ENCODE peak calls at places on chromosomes 13 and 19, in four cellular contexts. One of them, this sample, is unnamed.

GRCh38 chr19:5296457-5297271 is 43.9 kb downstream of the PTPRS start:
- DNase-seq in CD8-positive, alpha-beta T cell: no peak
- DNase-seq in fibroblast of pulmonary artery: no peak
- DNase-seq in breast epithelium: no peak
- DNase-seq in this sample: no peak

GRCh38 chr19:45777395-45777961 is 4.8 kb downstream of the DMPK start:
- DNase-seq in CD8-positive, alpha-beta T cell: no peak
- DNase-seq in fibroblast of pulmonary artery: no peak
- DNase-seq in breast epithelium: no peak
- DNase-seq in this sample: no peak

GRCh38 chr19:5900976-5901375 is 2.6 kb downstream of the NDUFA11 start:
- DNase-seq in CD8-positive, alpha-beta T cell: no peak
- DNase-seq in fibroblast of pulmonary artery: no peak
- DNase-seq in breast epithelium: no peak
- DNase-seq in this sample: no peak

GRCh38 chr19:32206065-32206464 is 139.3 kb upstream of the ZNF507 start:
- DNase-seq in CD8-positive, alpha-beta T cell: no peak
- DNase-seq in fibroblast of pulmonary artery: no peak
- DNase-seq in breast epithelium: no peak
- DNase-seq in this sample: no peak

GRCh38 chr19:46850228-46851203 is at the start of gene AP2S1:
- DNase-seq in CD8-positive, alpha-beta T cell: peak; percentile 85
- DNase-seq in fibroblast of pulmonary artery: peak; percentile 100
- DNase-seq in breast epithelium: peak; percentile 98
- DNase-seq in this sample: peak; percentile 95

GRCh38 chr13:89465366-89465765 is 1794.2 kb downstream of the SLITRK5 start:
- DNase-seq in CD8-positive, alpha-beta T cell: no peak
- DNase-seq in fibroblast of pulmonary artery: peak; percentile 7
- DNase-seq in breast epithelium: no peak
- DNase-seq in this sample: no peak

GRCh38 chr19:5022066-5022860 is 53.4 kb downstream of the KDM4B start:
- DNase-seq in CD8-positive, alpha-beta T cell: no peak
- DNase-seq in fibroblast of pulmonary artery: no peak
- DNase-seq in breast epithelium: no peak
- DNase-seq in this sample: no peak

GRCh38 chr13:94515352-94515751 is 35.9 kb upstream of the DCT start:
- DNase-seq in CD8-positive, alpha-beta T cell: no peak
- DNase-seq in fibroblast of pulmonary artery: no peak
- DNase-seq in breast epithelium: no peak
- DNase-seq in this sample: no peak

GRCh38 chr13:62321895-62322294 is 906.2 kb upstream of the PCDH20 start:
- DNase-seq in CD8-positive, alpha-beta T cell: no peak
- DNase-seq in fibroblast of pulmonary artery: no peak
- DNase-seq in breast epithelium: no peak
- DNase-seq in this sample: no peak

GRCh38 chr13:26653310-26653709 is 95.8 kb downstream of the WASF3 start:
- DNase-seq in CD8-positive, alpha-beta T cell: no peak
- DNase-seq in fibroblast of pulmonary artery: peak; percentile 22
- DNase-seq in breast epithelium: no peak
- DNase-seq in this sample: no peak

GRCh38 chr13:48476215-48476614 is 56.7 kb downstream of the RCBTB2 start:
- DNase-seq in CD8-positive, alpha-beta T cell: no peak
- DNase-seq in fibroblast of pulmonary artery: no peak
- DNase-seq in breast epithelium: no peak
- DNase-seq in this sample: no peak

GRCh38 chr19:39186391-39186790 is 10.4 kb upstream of the NCCRP1 start:
- DNase-seq in CD8-positive, alpha-beta T cell: no peak
- DNase-seq in fibroblast of pulmonary artery: no peak
- DNase-seq in breast epithelium: no peak
- DNase-seq in this sample: no peak

GRCh38 chr19:41616785-41617621 is 9.9 kb downstream of the CEACAM4 start:
- DNase-seq in CD8-positive, alpha-beta T cell: no peak
- DNase-seq in fibroblast of pulmonary artery: peak; percentile 35
- DNase-seq in breast epithelium: no peak
- DNase-seq in this sample: no peak

GRCh38 chr13:30334663-30335386 is 27.5 kb upstream of the KATNAL1 start:
- DNase-seq in CD8-positive, alpha-beta T cell: no peak
- DNase-seq in fibroblast of pulmonary artery: peak; percentile 39
- DNase-seq in breast epithelium: no peak
- DNase-seq in this sample: peak; percentile 50

GRCh38 chr19:38849746-38850230 is at the start of gene HNRNPL:
- DNase-seq in CD8-positive, alpha-beta T cell: peak; percentile 98
- DNase-seq in fibroblast of pulmonary artery: no peak
- DNase-seq in breast epithelium: no peak
- DNase-seq in this sample: peak; percentile 96

GRCh38 chr19:42185281-42185680 is 32.2 kb downstream of the DEDD2 start:
- DNase-seq in CD8-positive, alpha-beta T cell: no peak
- DNase-seq in fibroblast of pulmonary artery: peak; percentile 40
- DNase-seq in breast epithelium: no peak
- DNase-seq in this sample: no peak

GRCh38 chr19:41895745-41896580 is 13.0 kb downstream of the ARHGEF1 start:
- DNase-seq in CD8-positive, alpha-beta T cell: no peak
- DNase-seq in fibroblast of pulmonary artery: no peak
- DNase-seq in breast epithelium: no peak
- DNase-seq in this sample: no peak

GRCh38 chr19:29798783-29799182 is 13.0 kb upstream of the CCNE1 start:
- DNase-seq in CD8-positive, alpha-beta T cell: no peak
- DNase-seq in fibroblast of pulmonary artery: peak; percentile 17
- DNase-seq in breast epithelium: no peak
- DNase-seq in this sample: no peak

GRCh38 chr19:6459356-6460098 is at the start of gene SLC25A23:
- DNase-seq in CD8-positive, alpha-beta T cell: no peak
- DNase-seq in fibroblast of pulmonary artery: peak; percentile 75
- DNase-seq in breast epithelium: peak; percentile 38
- DNase-seq in this sample: peak; percentile 94

GRCh38 chr19:37333457-37333856 is 37.4 kb upstream of the ZNF527 start:
- DNase-seq in CD8-positive, alpha-beta T cell: no peak
- DNase-seq in fibroblast of pulmonary artery: peak; percentile 41
- DNase-seq in breast epithelium: no peak
- DNase-seq in this sample: no peak

GRCh38 chr13:44244288-44244687 is 129.3 kb upstream of the SERP2 start:
- DNase-seq in CD8-positive, alpha-beta T cell: no peak
- DNase-seq in fibroblast of pulmonary artery: peak; percentile 30
- DNase-seq in breast epithelium: no peak
- DNase-seq in this sample: no peak

GRCh38 chr13:31755803-31756212 is 16.5 kb downstream of the RXFP2 start:
- DNase-seq in CD8-positive, alpha-beta T cell: no peak
- DNase-seq in fibroblast of pulmonary artery: no peak
- DNase-seq in breast epithelium: no peak
- DNase-seq in this sample: no peak

GRCh38 chr19:374886-375235 is 30.3 kb upstream of the MIER2 start:
- DNase-seq in CD8-positive, alpha-beta T cell: no peak
- DNase-seq in fibroblast of pulmonary artery: no peak
- DNase-seq in breast epithelium: no peak
- DNase-seq in this sample: no peak

GRCh38 chr13:41751734-41752445 is 209.0 kb downstream of the VWA8 start:
- DNase-seq in CD8-positive, alpha-beta T cell: no peak
- DNase-seq in fibroblast of pulmonary artery: no peak
- DNase-seq in breast epithelium: no peak
- DNase-seq in this sample: no peak

GRCh38 chr19:5642204-5642603 is 19.3 kb downstream of the SAFB start:
- DNase-seq in CD8-positive, alpha-beta T cell: no peak
- DNase-seq in fibroblast of pulmonary artery: no peak
- DNase-seq in breast epithelium: no peak
- DNase-seq in this sample: no peak

GRCh38 chr19:426725-427445 is 17.9 kb upstream of the C2CD4C start:
- DNase-seq in CD8-positive, alpha-beta T cell: no peak
- DNase-seq in fibroblast of pulmonary artery: no peak
- DNase-seq in breast epithelium: no peak
- DNase-seq in this sample: no peak

GRCh38 chr19:2115324-2115723 is 18.6 kb downstream of the IZUMO4 start:
- DNase-seq in CD8-positive, alpha-beta T cell: no peak
- DNase-seq in fibroblast of pulmonary artery: no peak
- DNase-seq in breast epithelium: no peak
- DNase-seq in this sample: no peak

GRCh38 chr19:27748551-27749152 is 1464.3 kb downstream of the UQCRFS1 start:
- DNase-seq in CD8-positive, alpha-beta T cell: no peak
- DNase-seq in fibroblast of pulmonary artery: no peak
- DNase-seq in breast epithelium: no peak
- DNase-seq in this sample: no peak

GRCh38 chr19:27744926-27745844 is 1467.8 kb downstream of the UQCRFS1 start:
- DNase-seq in CD8-positive, alpha-beta T cell: no peak
- DNase-seq in fibroblast of pulmonary artery: no peak
- DNase-seq in breast epithelium: no peak
- DNase-seq in this sample: no peak

GRCh38 chr19:27745978-27746542 is 1466.9 kb downstream of the UQCRFS1 start:
- DNase-seq in CD8-positive, alpha-beta T cell: no peak
- DNase-seq in fibroblast of pulmonary artery: no peak
- DNase-seq in breast epithelium: peak; percentile 7
- DNase-seq in this sample: no peak

GRCh38 chr19:27750697-27751391 is 1462.1 kb downstream of the UQCRFS1 start:
- DNase-seq in CD8-positive, alpha-beta T cell: no peak
- DNase-seq in fibroblast of pulmonary artery: no peak
- DNase-seq in breast epithelium: no peak
- DNase-seq in this sample: no peak

DNA sequence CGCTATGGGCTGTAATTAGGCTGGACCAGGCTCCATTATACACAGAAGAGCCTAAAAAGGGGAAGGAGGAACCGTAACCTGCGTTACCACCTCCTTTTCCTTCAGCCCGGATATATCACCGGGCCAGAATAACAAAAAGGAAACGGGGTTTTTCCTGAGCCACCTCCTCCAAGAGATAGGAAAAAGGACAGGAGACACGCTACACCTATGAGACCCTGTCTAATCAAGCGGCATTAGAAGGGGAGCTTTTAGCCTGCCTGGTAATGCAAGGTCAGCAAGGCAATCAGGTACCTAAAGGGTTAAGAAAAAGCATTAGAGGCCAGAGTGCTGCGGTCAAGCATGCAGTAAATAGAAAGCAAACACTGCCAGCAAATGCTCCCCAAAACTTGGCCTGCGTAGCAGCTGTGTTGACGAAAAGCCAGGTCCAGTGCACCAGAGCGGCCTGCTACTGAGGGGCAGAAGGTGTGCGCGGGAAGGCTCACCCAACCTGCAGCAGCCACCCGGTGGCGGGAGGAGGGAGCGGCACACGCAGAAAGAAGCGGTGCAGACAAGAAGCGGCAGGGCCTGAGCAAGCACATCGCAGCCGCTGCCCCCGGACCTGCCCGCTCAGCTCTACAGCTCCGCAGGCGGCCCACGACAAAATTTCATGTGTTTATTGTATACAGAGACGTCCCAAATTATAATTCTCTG is 1466.1 kb downstream of the UQCRFS1 start:
- DNase-seq in CD8-positive, alpha-beta T cell: no peak
- DNase-seq in fibroblast of pulmonary artery: peak; percentile 13
- DNase-seq in breast epithelium: peak; percentile 18
- DNase-seq in this sample: no peak
- TF ChIP-seq CTCF in CD8-positive, alpha-beta T cell: no peak
- TF ChIP-seq CTCF in fibroblast of pulmonary artery: peak; percentile 19
- TF ChIP-seq CTCF in breast epithelium: no peak
- TF ChIP-seq CTCF in this sample: no peak

DNA sequence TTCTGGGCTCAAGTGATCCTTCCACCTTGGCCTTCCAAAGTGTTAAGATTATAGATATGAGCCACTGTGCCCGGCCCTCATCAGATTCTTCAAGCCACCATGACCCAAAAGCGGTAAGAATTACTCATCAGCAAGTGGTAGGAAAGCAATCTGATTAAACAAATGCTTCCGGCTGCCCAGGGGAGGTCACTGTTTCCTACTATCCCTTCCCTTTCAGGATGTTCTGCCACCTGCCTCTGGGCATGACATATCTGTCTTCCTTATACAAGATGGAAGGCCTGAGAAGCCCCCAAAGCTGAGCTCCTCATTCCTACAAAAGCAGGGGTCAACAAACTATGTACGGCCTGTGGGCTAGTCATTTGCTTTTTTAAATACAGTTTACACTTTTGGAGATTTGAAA is 6.9 kb downstream of the ABHD8 start:
- DNase-seq in CD8-positive, alpha-beta T cell: no peak
- DNase-seq in fibroblast of pulmonary artery: no peak
- DNase-seq in breast epithelium: no peak
- DNase-seq in this sample: no peak
- TF ChIP-seq CTCF in CD8-positive, alpha-beta T cell: no peak
- TF ChIP-seq CTCF in fibroblast of pulmonary artery: no peak
- TF ChIP-seq CTCF in breast epithelium: no peak
- TF ChIP-seq CTCF in this sample: no peak

GRCh38 chr13:77339408-77339807 is 12.5 kb upstream of the MYCBP2 start:
- DNase-seq in CD8-positive, alpha-beta T cell: no peak
- DNase-seq in fibroblast of pulmonary artery: no peak
- DNase-seq in breast epithelium: no peak
- DNase-seq in this sample: no peak
- TF ChIP-seq CTCF in CD8-positive, alpha-beta T cell: no peak
- TF ChIP-seq CTCF in fibroblast of pulmonary artery: no peak
- TF ChIP-seq CTCF in breast epithelium: no peak
- TF ChIP-seq CTCF in this sample: no peak

GRCh38 chr13:79043208-79043607 is 362.8 kb downstream of the RBM26 start:
- DNase-seq in CD8-positive, alpha-beta T cell: no peak
- DNase-seq in fibroblast of pulmonary artery: no peak
- DNase-seq in breast epithelium: no peak
- DNase-seq in this sample: no peak
- TF ChIP-seq CTCF in CD8-positive, alpha-beta T cell: no peak
- TF ChIP-seq CTCF in fibroblast of pulmonary artery: no peak
- TF ChIP-seq CTCF in breast epithelium: no peak
- TF ChIP-seq CTCF in this sample: no peak

GRCh38 chr19:58227964-58228583 is 640 bp upstream of the ZNF544 start:
- DNase-seq in CD8-positive, alpha-beta T cell: no peak
- DNase-seq in fibroblast of pulmonary artery: no peak
- DNase-seq in breast epithelium: no peak
- DNase-seq in this sample: peak; percentile 37

GRCh38 chr19:58228584-58229254 is at the start of gene ZNF544:
- DNase-seq in CD8-positive, alpha-beta T cell: no peak
- DNase-seq in fibroblast of pulmonary artery: peak; percentile 74
- DNase-seq in breast epithelium: peak; percentile 41
- DNase-seq in this sample: peak; percentile 89

DNA sequence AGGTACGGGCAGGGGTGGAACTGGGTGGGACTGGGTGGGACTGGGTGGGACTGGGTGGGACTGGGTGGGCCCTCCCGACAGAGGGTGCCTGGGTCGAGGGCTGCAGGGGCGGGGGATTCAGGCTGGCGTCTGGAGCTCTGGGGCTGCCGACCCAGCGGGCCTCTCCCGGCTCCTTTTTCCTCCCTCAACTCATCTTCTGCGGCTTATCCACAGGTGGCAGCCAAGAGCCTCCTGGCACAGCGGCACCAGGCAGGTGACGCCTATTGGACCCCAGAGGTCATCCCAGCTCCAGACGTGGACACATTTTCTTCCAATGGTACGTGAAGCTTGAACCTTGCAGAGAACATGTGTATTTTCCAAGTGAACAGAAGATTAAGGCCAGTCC is 533 bp downstream of the ZNF544 start:
- DNase-seq in CD8-positive, alpha-beta T cell: no peak
- DNase-seq in fibroblast of pulmonary artery: peak; percentile 37
- DNase-seq in breast epithelium: no peak
- DNase-seq in this sample: no peak
- TF ChIP-seq CTCF in CD8-positive, alpha-beta T cell: no peak
- TF ChIP-seq CTCF in fibroblast of pulmonary artery: peak; percentile 40
- TF ChIP-seq CTCF in breast epithelium: no peak
- TF ChIP-seq CTCF in this sample: peak; percentile 3

GRCh38 chr13:27868639-27869435 is 51.0 kb upstream of the PDX1 start:
- DNase-seq in CD8-positive, alpha-beta T cell: no peak
- DNase-seq in fibroblast of pulmonary artery: peak; percentile 22
- DNase-seq in breast epithelium: no peak
- DNase-seq in this sample: peak; percentile 27
- TF ChIP-seq CTCF in CD8-positive, alpha-beta T cell: peak; percentile 33
- TF ChIP-seq CTCF in fibroblast of pulmonary artery: peak; percentile 58
- TF ChIP-seq CTCF in breast epithelium: no peak
- TF ChIP-seq CTCF in this sample: peak; percentile 49

This sample was measured in GM20000.